ENCODE peak calls at places on chromosomes 12 and 14, in ten cellular contexts. K, I, B, D, Z, G, X, J, E and M are unnamed samples.

GRCh38 chr12:109463776-109464175 is 13.3 kb downstream of the KCTD10 start:
- DNase-seq in B (no peak), J (no peak), I (no peak), E (no peak), G (no peak), K (peak), X (no peak), D (no peak), Z (no peak), M (no peak)

GRCh38 chr14:104792101-104792884 is 3.3 kb downstream of the AKT1 start:
- DNase-seq in D (no peak), G (no peak), Z (no peak), X (no peak), I (no peak), K (no peak), E (no peak), B (no peak), J (no peak), M (no peak)

GRCh38 chr14:81440041-81440440 is 39.9 kb upstream of the STON2 start:
- DNase-seq in Z (no peak), J (no peak), K (no peak), D (no peak), E (no peak), G (no peak), X (no peak), B (no peak), I (no peak), M (no peak)

GRCh38 chr12:6161124-6161882 is 36.8 kb upstream of the VWF start:
- DNase-seq in X (no peak), K (peak), I (no peak), D (peak), J (no peak), Z (no peak), B (no peak), G (peak), E (no peak), M (no peak)

GRCh38 chr12:122174155-122174845 is at the start of gene IL31:
- DNase-seq in B (no peak), E (no peak), X (no peak), K (no peak), G (no peak), D (no peak), J (no peak), Z (no peak), I (no peak), M (no peak)

GRCh38 chr14:64671591-64671990 is 32.6 kb upstream of the PLEKHG3 start:
- DNase-seq in B (peak), E (no peak), K (peak), J (peak), Z (no peak), X (peak), G (peak), I (peak), D (peak), M (peak)

GRCh38 chr12:106764738-106765137 is 9.7 kb upstream of the RIC8B start:
- DNase-seq in I (no peak), E (no peak), Z (no peak), G (no peak), B (no peak), X (no peak), K (no peak), J (no peak), D (no peak), M (no peak)

GRCh38 chr12:111404362-111405148 is 1.2 kb upstream of the SH2B3 start:
- DNase-seq in B (peak), Z (no peak), J (no peak), X (no peak), E (no peak), D (no peak), G (no peak), K (peak), I (peak), M (peak)

GRCh38 chr12:55258288-55258687 is 13.9 kb downstream of the OR6C74 start:
- DNase-seq in X (no peak), G (no peak), Z (no peak), E (no peak), K (no peak), D (no peak), I (no peak), J (no peak), B (no peak), M (no peak)

GRCh38 chr14:88040141-88040540 is 35.2 kb downstream of the GPR65 start:
- DNase-seq in X (no peak), E (no peak), G (no peak), B (no peak), J (no peak), Z (no peak), K (no peak), D (no peak), I (no peak), M (no peak)

GRCh38 chr12:108425238-108425795 is 86.2 kb upstream of the CMKLR1 start:
- DNase-seq in G (no peak), D (no peak), X (no peak), E (no peak), B (no peak), J (no peak), K (no peak), I (no peak), Z (peak), M (peak)

GRCh38 chr12:2654311-2654710 is 140.5 kb upstream of the FKBP4 start:
- DNase-seq in I (no peak), B (no peak), X (no peak), J (no peak), E (no peak), K (no peak), D (no peak), Z (no peak), G (no peak), M (no peak)

GRCh38 chr12:13099066-13099909 is 4.2 kb downstream of the GSG1 start:
- DNase-seq in D (no peak), I (peak), E (no peak), K (no peak), J (no peak), B (peak), Z (no peak), X (no peak), G (peak), M (no peak)

GRCh38 chr12:99259040-99259934 is 388.3 kb upstream of the GARIN6 start:
- DNase-seq in K (no peak), J (no peak), E (no peak), I (no peak), X (no peak), D (no peak), B (no peak), Z (no peak), G (peak), M (peak)

GRCh38 chr12:53053223-53054111 is 3.6 kb downstream of the TNS2 start:
- DNase-seq in X (peak), E (no peak), Z (peak), B (peak), G (no peak), J (peak), K (no peak), D (no peak), I (peak), M (peak)

GRCh38 chr14:59281613-59282012 is 93.1 kb downstream of the DAAM1 start:
- DNase-seq in X (no peak), J (no peak), Z (no peak), I (no peak), E (peak), D (peak), K (no peak), B (no peak), G (peak), M (no peak)

GRCh38 chr14:38238332-38238731 is 17.6 kb downstream of the CLEC14A start:
- DNase-seq in D (peak), B (no peak), E (no peak), J (no peak), X (no peak), I (no peak), K (no peak), G (peak), Z (no peak), M (no peak)

GRCh38 chr12:67457799-67458680 is 188.9 kb downstream of the CAND1 start:
- DNase-seq in K (no peak), E (no peak), I (no peak), G (no peak), D (no peak), J (no peak), X (no peak), Z (no peak), B (peak), M (peak)

GRCh38 chr12:1593232-1594044 is 943 bp downstream of the FBXL14 start:
- DNase-seq in Z (peak), I (peak), G (no peak), X (peak), K (peak), J (no peak), B (peak), E (no peak), D (no peak), M (peak)

GRCh38 chr14:68650403-68650994 is 142.4 kb downstream of the ZFP36L1 start:
- DNase-seq in D (no peak), K (no peak), Z (no peak), X (no peak), J (no peak), I (no peak), G (no peak), E (no peak), B (no peak), M (no peak)

GRCh38 chr12:117481470-117481869 is 120.0 kb upstream of the NOS1 start:
- DNase-seq in X (no peak), Z (no peak), E (no peak), B (no peak), K (no peak), D (no peak), I (no peak), G (no peak), J (no peak), M (no peak)

GRCh38 chr14:90616313-90616712 is 199.9 kb downstream of the TTC7B start:
- DNase-seq in Z (no peak), X (no peak), I (no peak), K (no peak), D (no peak), G (no peak), B (no peak), J (no peak), E (no peak), M (no peak)

DNA sequence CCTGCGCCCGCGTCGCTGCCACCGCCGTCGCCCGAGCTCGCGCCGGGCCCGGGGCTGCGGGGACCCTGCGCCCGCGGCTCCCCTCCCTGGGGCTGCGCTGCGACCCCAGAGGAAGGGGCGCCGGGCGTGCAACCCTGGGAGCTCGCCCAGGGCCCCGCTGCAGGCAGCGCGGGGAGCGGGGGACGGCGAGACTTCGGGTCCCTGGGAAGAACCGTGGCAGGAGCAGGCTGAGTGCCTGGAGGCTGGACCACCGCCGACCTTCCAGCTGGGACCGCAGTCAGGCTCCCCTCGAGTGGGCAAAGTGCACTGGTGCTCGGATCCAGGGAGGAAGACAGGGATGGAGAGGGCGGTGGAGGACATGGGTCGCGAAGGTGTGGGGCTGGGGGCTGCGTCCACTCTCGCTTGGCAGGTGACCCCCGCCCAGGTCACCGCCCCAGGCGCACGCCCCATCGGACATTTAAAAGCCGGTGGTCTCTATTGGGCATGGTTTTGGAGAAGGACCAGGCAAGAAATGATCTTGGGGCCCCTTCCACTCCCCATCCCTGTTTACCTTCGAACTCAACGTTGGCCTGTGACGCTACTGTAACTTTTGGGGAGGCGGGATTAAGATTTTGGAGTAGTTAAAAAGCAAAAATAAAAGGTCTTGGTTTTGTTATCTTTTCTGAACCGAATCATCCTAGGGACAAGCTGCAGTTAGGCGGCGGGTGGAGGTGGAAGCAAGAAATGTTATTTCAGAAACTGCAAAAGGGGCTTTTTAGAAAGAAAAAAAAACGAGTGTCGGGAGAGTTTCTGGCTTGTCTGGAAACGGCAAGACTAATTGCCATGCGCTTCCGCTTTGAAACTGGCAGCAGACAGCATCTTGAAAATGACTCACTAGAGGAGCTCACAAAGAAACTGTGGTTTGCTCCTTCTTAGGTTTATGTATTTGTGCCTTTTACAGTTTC is 998 bp downstream of the ELK3 start:
- DNase-seq in E (no peak), B (peak), G (peak), D (peak), J (peak), I (peak), Z (peak), K (peak), X (peak), M (peak)
- H2AFZ ChIP-seq in E (no peak), B (peak), G (no peak), D (peak), J (no peak), I (peak), Z (peak), K (peak), X (peak), M (peak)

GRCh38 chr12:14913381-14913781 is 25.0 kb downstream of the ERP27 start:
- DNase-seq in K (no peak), X (no peak), E (peak), Z (no peak), G (no peak), B (no peak), J (peak), D (no peak), I (peak), M (no peak)
- H2AFZ ChIP-seq in K (no peak), X (no peak), E (peak), Z (peak), G (no peak), B (no peak), J (no peak), D (no peak), I (no peak), M (no peak)

DNA sequence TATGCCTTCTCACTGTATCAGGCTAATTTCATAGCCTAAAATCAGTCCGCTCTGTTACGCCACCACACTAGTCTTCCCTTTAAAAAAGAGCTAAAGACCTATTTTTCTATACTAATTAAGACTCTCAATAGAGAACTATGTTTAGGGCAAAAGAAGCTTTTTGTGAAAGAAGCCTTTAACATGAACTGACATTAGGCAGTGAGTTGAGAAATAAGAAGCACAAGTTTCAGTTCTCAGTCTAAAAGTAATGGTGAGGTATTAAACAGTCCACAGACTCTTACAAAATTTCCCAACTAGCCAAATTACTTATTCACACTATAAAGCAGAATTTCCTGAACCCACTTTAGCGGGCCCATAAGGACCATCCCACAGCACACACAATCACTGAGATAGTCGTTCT is 93.7 kb downstream of the SOX5 start:
- DNase-seq in K (no peak), X (no peak), D (no peak), G (no peak), J (no peak), B (no peak), I (no peak), Z (no peak), E (no peak), M (no peak)
- H2AFZ ChIP-seq in K (no peak), X (no peak), D (no peak), G (no peak), J (no peak), B (no peak), I (no peak), Z (no peak), E (no peak), M (no peak)

GRCh38 chr14:35883677-35884293 is 57.6 kb downstream of the BRMS1L start:
- DNase-seq in I (peak), J (no peak), B (peak), Z (no peak), D (peak), G (no peak), E (no peak), K (peak), X (peak), M (peak)
- H2AFZ ChIP-seq in I (no peak), J (no peak), B (no peak), Z (peak), D (no peak), G (no peak), E (no peak), K (no peak), X (no peak), M (no peak)